ENCODE peak calls at places on chromosomes 11 and 22, in four cellular contexts. W is BJ, A is Calu3, S is NAMALWA. I is an unnamed sample.

GRCh38 chr11:46601129-46601528 is 7.3 kb upstream of the AMBRA1 start:
- DNase-seq in W (no peak), A (no peak), S (no peak), I (no peak)

GRCh38 chr11:33266418-33267215 is 9.4 kb downstream of the HIPK3 start:
- DNase-seq in W (no peak), A (peak; percentile 59), S (peak; percentile 35), I (no peak)

GRCh38 chr11:3160252-3161031 is 4.7 kb downstream of the OSBPL5 start:
- DNase-seq in W (peak; percentile 62), A (peak; percentile 61), S (no peak), I (peak; percentile 86)

GRCh38 chr11:19301336-19301735 is 60.6 kb upstream of the E2F8 start:
- DNase-seq in W (no peak), A (no peak), S (no peak), I (no peak)

GRCh38 chr11:63527667-63528066 is 8.9 kb upstream of the PLAAT4 start:
- DNase-seq in W (no peak), A (no peak), S (no peak), I (no peak)

GRCh38 chr11:117300301-117300700 is 9.2 kb downstream of the BACE1-AS start:
- DNase-seq in W (no peak), A (no peak), S (no peak), I (no peak)

GRCh38 chr11:8296203-8296602 is 32.5 kb upstream of the LMO1 start:
- DNase-seq in W (no peak), A (no peak), S (no peak), I (no peak)

GRCh38 chr11:126949066-126949945 is 51.3 kb downstream of the KIRREL3 start:
- DNase-seq in W (no peak), A (no peak), S (no peak), I (no peak)

GRCh38 chr11:116225784-116226410 is 546.9 kb downstream of the BUD13 start:
- DNase-seq in W (no peak), A (no peak), S (no peak), I (no peak)

GRCh38 chr11:1310772-1311468 is 1.5 kb upstream of the TOLLIP start:
- DNase-seq in W (no peak), A (peak; percentile 62), S (peak; percentile 83), I (no peak)

GRCh38 chr11:74535371-74536118 is 42.0 kb upstream of the LIPT2 start:
- DNase-seq in W (no peak), A (no peak), S (no peak), I (no peak)

GRCh38 chr11:101582242-101583052 is 1.4 kb downstream of the TRPC6 start:
- DNase-seq in W (no peak), A (no peak), S (no peak), I (no peak)

GRCh38 chr11:67507242-67507890 is 596 bp downstream of the CDK2AP2 start:
- DNase-seq in W (no peak), A (no peak), S (no peak), I (peak; percentile 80)

GRCh38 chr22:44449061-44449682 is 48.9 kb downstream of the RTL6 start:
- DNase-seq in W (peak; percentile 67), A (no peak), S (no peak), I (no peak)

GRCh38 chr11:69516526-69516925 is 35.1 kb downstream of the LINC01488 start:
- DNase-seq in W (no peak), A (no peak), S (no peak), I (no peak)

GRCh38 chr11:57896641-57897145 is 127.0 kb upstream of the OR9Q1 start:
- DNase-seq in W (no peak), A (no peak), S (no peak), I (no peak)

GRCh38 chr11:119288219-119288618 is 28.7 kb downstream of the MCAM start:
- DNase-seq in W (no peak), A (no peak), S (no peak), I (no peak)

GRCh38 chr11:45754261-45754709 is 50.7 kb upstream of the SLC35C1 start:
- DNase-seq in W (no peak), A (no peak), S (no peak), I (no peak)

GRCh38 chr11:73194034-73194507 is 24.0 kb upstream of the P2RY2 start:
- DNase-seq in W (no peak), A (no peak), S (no peak), I (no peak)

GRCh38 chr11:82995754-82996398 is 75.8 kb downstream of the RAB30 start:
- DNase-seq in W (peak; percentile 45), A (no peak), S (no peak), I (no peak)

GRCh38 chr11:33778682-33779081 is 4.4 kb upstream of the FBXO3 start:
- DNase-seq in W (peak; percentile 26), A (no peak), S (no peak), I (peak; percentile 75)

GRCh38 chr11:1121343-1122331 is 36.1 kb upstream of the MUC5AC start:
- DNase-seq in W (no peak), A (peak; percentile 0), S (no peak), I (no peak)